ENCODE peak calls at places on chromosomes 7 and 10, in nine cellular contexts. One of them, this sample, is unnamed.
A peak's percentile ranks its signal among the peaks of the same experiment; 100 is the strongest.

GRCh38 chr7:14870394-14870793 is 32.2 kb downstream of the DGKB start:
- DNase-seq in GM13977: no peak
- DNase-seq in AG09309: no peak
- DNase-seq in fibroblast of pulmonary artery: no peak
- DNase-seq in endothelial cell: no peak
- DNase-seq in cardiac muscle cell: no peak
- DNase-seq in pancreas: no peak
- DNase-seq in MM.1S: no peak
- DNase-seq in suprapubic skin: no peak
- DNase-seq in this sample: no peak

GRCh38 chr7:99201027-99201426 is 6.9 kb downstream of the KPNA7 start:
- DNase-seq in GM13977: no peak
- DNase-seq in AG09309: peak; percentile 54
- DNase-seq in fibroblast of pulmonary artery: peak; percentile 61
- DNase-seq in endothelial cell: no peak
- DNase-seq in cardiac muscle cell: no peak
- DNase-seq in pancreas: no peak
- DNase-seq in MM.1S: no peak
- DNase-seq in suprapubic skin: no peak
- DNase-seq in this sample: no peak

GRCh38 chr10:7561216-7561893 is 105.4 kb downstream of the ITIH5 start:
- DNase-seq in GM13977: no peak
- DNase-seq in AG09309: no peak
- DNase-seq in fibroblast of pulmonary artery: peak; percentile 29
- DNase-seq in endothelial cell: no peak
- DNase-seq in cardiac muscle cell: peak; percentile 73
- DNase-seq in pancreas: peak; percentile 64
- DNase-seq in MM.1S: no peak
- DNase-seq in suprapubic skin: peak; percentile 68
- DNase-seq in this sample: no peak

GRCh38 chr7:104951546-104951945 is 62.5 kb upstream of the KMT2E start:
- DNase-seq in GM13977: no peak
- DNase-seq in AG09309: no peak
- DNase-seq in fibroblast of pulmonary artery: peak; percentile 53
- DNase-seq in endothelial cell: no peak
- DNase-seq in cardiac muscle cell: no peak
- DNase-seq in pancreas: no peak
- DNase-seq in MM.1S: no peak
- DNase-seq in suprapubic skin: peak; percentile 86
- DNase-seq in this sample: no peak

GRCh38 chr10:34890931-34891330 is 75.8 kb upstream of the PARD3 start:
- DNase-seq in GM13977: no peak
- DNase-seq in AG09309: no peak
- DNase-seq in fibroblast of pulmonary artery: peak; percentile 10
- DNase-seq in endothelial cell: peak; percentile 38
- DNase-seq in cardiac muscle cell: no peak
- DNase-seq in pancreas: no peak
- DNase-seq in MM.1S: no peak
- DNase-seq in suprapubic skin: no peak
- DNase-seq in this sample: no peak

GRCh38 chr7:50651227-50651989 is 86.2 kb upstream of the DDC start:
- DNase-seq in GM13977: no peak
- DNase-seq in AG09309: no peak
- DNase-seq in fibroblast of pulmonary artery: no peak
- DNase-seq in endothelial cell: no peak
- DNase-seq in cardiac muscle cell: no peak
- DNase-seq in pancreas: no peak
- DNase-seq in MM.1S: no peak
- DNase-seq in suprapubic skin: peak; percentile 25
- DNase-seq in this sample: no peak

GRCh38 chr7:133051066-133051465 is 30.8 kb downstream of the CHCHD3 start:
- DNase-seq in GM13977: peak; percentile 40
- DNase-seq in AG09309: no peak
- DNase-seq in fibroblast of pulmonary artery: peak; percentile 41
- DNase-seq in endothelial cell: no peak
- DNase-seq in cardiac muscle cell: peak; percentile 58
- DNase-seq in pancreas: no peak
- DNase-seq in MM.1S: peak; percentile 18
- DNase-seq in suprapubic skin: no peak
- DNase-seq in this sample: no peak

GRCh38 chr7:101386558-101387199 is 24.0 kb downstream of the COL26A1 start:
- DNase-seq in GM13977: no peak
- DNase-seq in AG09309: no peak
- DNase-seq in fibroblast of pulmonary artery: no peak
- DNase-seq in endothelial cell: no peak
- DNase-seq in cardiac muscle cell: peak; percentile 29
- DNase-seq in pancreas: no peak
- DNase-seq in MM.1S: peak; percentile 45
- DNase-seq in suprapubic skin: no peak
- DNase-seq in this sample: no peak

GRCh38 chr10:43846187-43846680 is 197.6 kb upstream of the ZNF32 start:
- DNase-seq in GM13977: no peak
- DNase-seq in AG09309: peak; percentile 72
- DNase-seq in fibroblast of pulmonary artery: peak; percentile 60
- DNase-seq in endothelial cell: no peak
- DNase-seq in cardiac muscle cell: no peak
- DNase-seq in pancreas: no peak
- DNase-seq in MM.1S: no peak
- DNase-seq in suprapubic skin: no peak
- DNase-seq in this sample: no peak

GRCh38 chr7:155181768-155182167 is 111.6 kb downstream of the HTR5A start:
- DNase-seq in GM13977: no peak
- DNase-seq in AG09309: no peak
- DNase-seq in fibroblast of pulmonary artery: no peak
- DNase-seq in endothelial cell: no peak
- DNase-seq in cardiac muscle cell: no peak
- DNase-seq in pancreas: no peak
- DNase-seq in MM.1S: no peak
- DNase-seq in suprapubic skin: no peak
- DNase-seq in this sample: no peak

GRCh38 chr10:50275650-50276235 is 24.4 kb upstream of the ASAH2 start:
- DNase-seq in GM13977: peak; percentile 28
- DNase-seq in AG09309: no peak
- DNase-seq in fibroblast of pulmonary artery: peak; percentile 31
- DNase-seq in endothelial cell: peak; percentile 63
- DNase-seq in cardiac muscle cell: peak; percentile 47
- DNase-seq in pancreas: peak; percentile 45
- DNase-seq in MM.1S: peak; percentile 39
- DNase-seq in suprapubic skin: no peak
- DNase-seq in this sample: no peak

GRCh38 chr10:70255329-70256299 is 22.4 kb upstream of the PPA1 start:
- DNase-seq in GM13977: peak; percentile 55
- DNase-seq in AG09309: no peak
- DNase-seq in fibroblast of pulmonary artery: peak; percentile 68
- DNase-seq in endothelial cell: no peak
- DNase-seq in cardiac muscle cell: no peak
- DNase-seq in pancreas: no peak
- DNase-seq in MM.1S: no peak
- DNase-seq in suprapubic skin: no peak
- DNase-seq in this sample: no peak

GRCh38 chr10:52566471-52567246 is 205.9 kb downstream of the MBL2 start:
- DNase-seq in GM13977: no peak
- DNase-seq in AG09309: peak; percentile 38
- DNase-seq in fibroblast of pulmonary artery: peak; percentile 81
- DNase-seq in endothelial cell: peak; percentile 13
- DNase-seq in cardiac muscle cell: peak; percentile 27
- DNase-seq in pancreas: no peak
- DNase-seq in MM.1S: peak; percentile 54
- DNase-seq in suprapubic skin: no peak
- DNase-seq in this sample: no peak

GRCh38 chr10:116183733-116184447 is 89.1 kb downstream of the GFRA1 start:
- DNase-seq in GM13977: no peak
- DNase-seq in AG09309: no peak
- DNase-seq in fibroblast of pulmonary artery: no peak
- DNase-seq in endothelial cell: peak; percentile 31
- DNase-seq in cardiac muscle cell: peak; percentile 79
- DNase-seq in pancreas: peak; percentile 19
- DNase-seq in MM.1S: no peak
- DNase-seq in suprapubic skin: no peak
- DNase-seq in this sample: no peak

GRCh38 chr10:93715345-93715744 is 13.0 kb upstream of the FRA10AC1 start:
- DNase-seq in GM13977: peak; percentile 63
- DNase-seq in AG09309: no peak
- DNase-seq in fibroblast of pulmonary artery: no peak
- DNase-seq in endothelial cell: no peak
- DNase-seq in cardiac muscle cell: no peak
- DNase-seq in pancreas: no peak
- DNase-seq in MM.1S: no peak
- DNase-seq in suprapubic skin: no peak
- DNase-seq in this sample: no peak

GRCh38 chr7:138267934-138268333 is 191.7 kb downstream of the AKR1D1 start:
- DNase-seq in GM13977: no peak
- DNase-seq in AG09309: no peak
- DNase-seq in fibroblast of pulmonary artery: no peak
- DNase-seq in endothelial cell: no peak
- DNase-seq in cardiac muscle cell: no peak
- DNase-seq in pancreas: no peak
- DNase-seq in MM.1S: no peak
- DNase-seq in suprapubic skin: no peak
- DNase-seq in this sample: no peak

DNA sequence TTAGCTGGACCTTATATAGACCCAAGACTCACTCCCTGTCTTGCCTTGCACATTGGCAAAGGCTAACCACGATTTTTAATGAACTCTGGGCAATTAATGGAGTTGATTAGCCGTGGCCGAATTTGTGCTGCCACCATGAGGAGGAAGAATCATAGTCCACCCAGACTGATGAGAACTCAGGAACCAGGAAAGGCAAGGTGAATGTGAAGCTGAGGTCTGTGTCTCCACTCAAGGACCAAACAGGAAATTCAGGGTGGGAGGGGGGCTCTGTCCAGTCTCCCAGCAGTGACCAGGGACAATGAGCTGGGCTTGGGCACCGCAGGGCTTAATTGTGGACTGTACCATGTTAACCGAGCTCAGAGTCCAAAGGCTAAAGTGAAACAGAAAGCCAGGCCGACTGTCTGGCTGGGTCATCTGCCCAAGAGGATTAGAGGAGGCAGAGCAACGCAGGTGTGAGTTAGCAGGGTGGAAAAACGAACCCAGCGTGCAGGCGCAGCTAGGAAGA is 127.0 kb upstream of the JCAD start:
- DNase-seq in GM13977: no peak
- DNase-seq in AG09309: no peak
- DNase-seq in fibroblast of pulmonary artery: no peak
- DNase-seq in endothelial cell: peak; percentile 13
- DNase-seq in cardiac muscle cell: no peak
- DNase-seq in pancreas: no peak
- DNase-seq in MM.1S: peak; percentile 93
- DNase-seq in suprapubic skin: no peak
- DNase-seq in this sample: no peak
- TF ChIP-seq CTCF in GM13977: no peak
- TF ChIP-seq CTCF in AG09309: peak; percentile 50
- TF ChIP-seq CTCF in fibroblast of pulmonary artery: peak; percentile 22
- TF ChIP-seq CTCF in endothelial cell: no peak
- TF ChIP-seq CTCF in cardiac muscle cell: peak; percentile 29
- TF ChIP-seq CTCF in pancreas: no peak
- TF ChIP-seq CTCF in MM.1S: peak; percentile 56
- TF ChIP-seq CTCF in suprapubic skin: no peak
- TF ChIP-seq CTCF in this sample: no peak

DNA sequence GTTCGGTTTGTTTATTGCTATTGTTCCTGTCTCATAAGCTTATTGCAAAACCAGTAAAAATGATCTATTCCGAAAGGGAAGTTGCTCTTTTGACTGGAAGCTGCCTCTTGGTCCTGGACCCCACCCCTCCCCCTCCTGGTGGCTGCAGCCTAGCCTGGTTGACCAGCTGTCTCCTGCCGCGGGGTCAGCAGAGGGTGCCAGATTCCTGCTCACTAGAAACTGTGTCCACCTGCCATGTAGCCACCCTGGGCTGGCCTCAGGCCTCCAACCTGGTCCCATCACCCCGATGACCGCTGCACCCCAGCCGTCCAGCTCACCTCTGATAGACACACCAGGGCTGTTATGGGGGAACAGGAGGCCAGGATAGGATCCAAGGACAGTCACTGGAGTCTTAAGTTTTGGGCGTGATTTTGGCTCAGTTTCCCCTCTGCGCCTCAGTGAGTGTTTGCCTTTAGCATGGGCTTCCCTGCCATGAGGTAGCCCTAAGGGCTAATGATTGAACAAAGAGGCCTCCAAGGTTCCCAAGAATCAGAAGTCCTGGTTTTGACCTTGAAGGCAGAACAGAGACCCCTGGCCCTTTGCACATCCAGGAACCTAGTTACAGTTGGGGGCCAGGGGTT is 32.9 kb upstream of the SLF2 start:
- DNase-seq in GM13977: no peak
- DNase-seq in AG09309: no peak
- DNase-seq in fibroblast of pulmonary artery: no peak
- DNase-seq in endothelial cell: peak; percentile 46
- DNase-seq in cardiac muscle cell: peak; percentile 47
- DNase-seq in pancreas: no peak
- DNase-seq in MM.1S: no peak
- DNase-seq in suprapubic skin: no peak
- DNase-seq in this sample: no peak
- TF ChIP-seq CTCF in GM13977: peak; percentile 28
- TF ChIP-seq CTCF in AG09309: no peak
- TF ChIP-seq CTCF in fibroblast of pulmonary artery: no peak
- TF ChIP-seq CTCF in endothelial cell: no peak
- TF ChIP-seq CTCF in cardiac muscle cell: no peak
- TF ChIP-seq CTCF in pancreas: no peak
- TF ChIP-seq CTCF in MM.1S: no peak
- TF ChIP-seq CTCF in suprapubic skin: no peak
- TF ChIP-seq CTCF in this sample: no peak

DNA sequence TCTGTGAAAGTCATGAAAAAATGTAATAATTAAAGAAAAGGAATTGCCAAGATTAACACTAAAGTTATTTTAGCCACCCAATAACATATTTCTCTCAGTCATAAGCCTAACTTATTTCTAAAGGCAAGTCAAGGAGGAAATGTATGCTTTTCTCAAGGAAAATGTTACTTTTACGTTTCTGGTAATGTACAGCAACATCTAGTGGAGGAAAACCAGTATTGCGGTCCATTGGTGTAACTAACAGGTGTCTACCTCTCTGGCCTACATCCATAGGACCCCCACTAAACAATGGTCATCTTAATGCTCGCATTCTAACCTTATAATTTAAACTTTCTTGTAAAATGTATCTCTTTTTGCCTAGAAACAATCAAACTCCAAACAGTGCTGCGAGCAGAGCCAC is 437.5 kb downstream of the KIF20B start:
- DNase-seq in GM13977: no peak
- DNase-seq in AG09309: no peak
- DNase-seq in fibroblast of pulmonary artery: peak; percentile 38
- DNase-seq in endothelial cell: no peak
- DNase-seq in cardiac muscle cell: peak; percentile 6
- DNase-seq in pancreas: no peak
- DNase-seq in MM.1S: peak; percentile 34
- DNase-seq in suprapubic skin: no peak
- DNase-seq in this sample: no peak
- TF ChIP-seq CTCF in GM13977: peak; percentile 49
- TF ChIP-seq CTCF in AG09309: no peak
- TF ChIP-seq CTCF in fibroblast of pulmonary artery: peak; percentile 55
- TF ChIP-seq CTCF in endothelial cell: peak; percentile 79
- TF ChIP-seq CTCF in cardiac muscle cell: peak; percentile 33
- TF ChIP-seq CTCF in pancreas: no peak
- TF ChIP-seq CTCF in MM.1S: peak; percentile 48
- TF ChIP-seq CTCF in suprapubic skin: no peak
- TF ChIP-seq CTCF in this sample: no peak

DNA sequence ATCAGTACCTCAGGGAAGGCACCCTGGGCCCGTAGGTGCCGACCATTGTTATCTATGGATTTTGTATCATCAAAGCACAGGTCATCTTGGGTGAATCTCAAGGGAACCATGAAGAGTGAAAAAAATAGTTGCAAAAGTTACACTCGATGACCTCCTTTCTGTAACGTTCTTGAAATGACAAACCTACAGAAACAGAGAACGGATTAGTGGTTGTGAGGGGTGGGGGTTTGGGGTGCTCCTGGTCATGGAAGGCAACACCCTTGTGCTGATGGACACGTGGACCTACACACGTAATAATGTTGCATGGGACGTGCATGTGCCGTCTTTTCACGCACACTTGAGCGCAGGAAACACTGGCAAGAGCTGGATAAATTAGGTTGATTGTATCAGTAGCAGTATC is 655.9 kb downstream of the SDK1 start:
- DNase-seq in GM13977: no peak
- DNase-seq in AG09309: no peak
- DNase-seq in fibroblast of pulmonary artery: no peak
- DNase-seq in endothelial cell: no peak
- DNase-seq in cardiac muscle cell: no peak
- DNase-seq in pancreas: no peak
- DNase-seq in MM.1S: no peak
- DNase-seq in suprapubic skin: no peak
- DNase-seq in this sample: no peak
- TF ChIP-seq CTCF in GM13977: no peak
- TF ChIP-seq CTCF in AG09309: no peak
- TF ChIP-seq CTCF in fibroblast of pulmonary artery: no peak
- TF ChIP-seq CTCF in endothelial cell: no peak
- TF ChIP-seq CTCF in cardiac muscle cell: no peak
- TF ChIP-seq CTCF in pancreas: no peak
- TF ChIP-seq CTCF in MM.1S: no peak
- TF ChIP-seq CTCF in suprapubic skin: no peak
- TF ChIP-seq CTCF in this sample: no peak